ENCODE peak calls at places on chromosomes 16 and 17, in four cellular contexts. C is AG09319, F is GM23338, S is fibroblast of mammary gland. M is an unnamed sample.

GRCh38 chr17:42422958-42423712 is at the start of gene CAVIN1:
- DNase-seq in C (peak; percentile 99), F (peak; percentile 99), S (peak; percentile 97), M (peak; percentile 81)

GRCh38 chr17:47660064-47660492 is 10.4 kb downstream of the KPNB1 start:
- DNase-seq in C (no peak), F (no peak), S (no peak), M (no peak)

GRCh38 chr16:86762035-86762550 is 183.7 kb downstream of the FOXL1 start:
- DNase-seq in C (no peak), F (no peak), S (no peak), M (no peak)

GRCh38 chr17:60525347-60525623 is 757 bp downstream of the APPBP2 start:
- DNase-seq in C (no peak), F (peak; percentile 16), S (peak; percentile 8), M (no peak)

GRCh38 chr17:30956764-30957374 is 14.0 kb upstream of the RNF135 start:
- DNase-seq in C (no peak), F (peak; percentile 45), S (no peak), M (no peak)

GRCh38 chr17:58344791-58345157 is 7.2 kb downstream of the SUPT4H1 start:
- DNase-seq in C (no peak), F (no peak), S (no peak), M (no peak)

GRCh38 chr17:64614266-64615011 is 47.7 kb downstream of the SMURF2 start:
- DNase-seq in C (no peak), F (no peak), S (no peak), M (no peak)

GRCh38 chr16:21619765-21620462 is 20.5 kb downstream of the METTL9 start:
- DNase-seq in C (no peak), F (no peak), S (no peak), M (no peak)

GRCh38 chr17:726331-726919 is 6.0 kb upstream of the TLCD3A start:
- DNase-seq in C (no peak), F (peak; percentile 83), S (no peak), M (no peak)

GRCh38 chr17:21680366-21680765 is 12.0 kb upstream of the KCNJ18 start:
- DNase-seq in C (no peak), F (no peak), S (no peak), M (no peak)

GRCh38 chr16:74309789-74310781 is 13.5 kb downstream of the PSMD7 start:
- DNase-seq in C (no peak), F (peak; percentile 76), S (peak; percentile 69), M (peak; percentile 29)

GRCh38 chr16:53509906-53510703 is 7.1 kb upstream of the AKTIP start:
- DNase-seq in C (no peak), F (peak; percentile 84), S (peak; percentile 75), M (peak; percentile 66)

GRCh38 chr16:23013484-23013883 is 135.8 kb downstream of the USP31 start:
- DNase-seq in C (no peak), F (peak; percentile 56), S (peak; percentile 11), M (no peak)

GRCh38 chr17:80951121-80952090 is 40.2 kb upstream of the CHMP6 start:
- DNase-seq in C (no peak), F (no peak), S (no peak), M (no peak)

GRCh38 chr16:873243-873661 is 72.7 kb upstream of the GNG13 start:
- DNase-seq in C (no peak), F (no peak), S (no peak), M (no peak)

GRCh38 chr17:40520991-40521453 is 19.6 kb upstream of the TNS4 start:
- DNase-seq in C (no peak), F (no peak), S (no peak), M (no peak)

GRCh38 chr16:26959416-26960009 is 107.2 kb upstream of the C16orf82 start:
- DNase-seq in C (no peak), F (no peak), S (no peak), M (no peak)

GRCh38 chr16:26957283-26957859 is 109.4 kb upstream of the C16orf82 start:
- DNase-seq in C (no peak), F (no peak), S (no peak), M (no peak)

GRCh38 chr16:26961459-26961858 is 105.3 kb upstream of the C16orf82 start:
- DNase-seq in C (no peak), F (no peak), S (no peak), M (no peak)

DNA sequence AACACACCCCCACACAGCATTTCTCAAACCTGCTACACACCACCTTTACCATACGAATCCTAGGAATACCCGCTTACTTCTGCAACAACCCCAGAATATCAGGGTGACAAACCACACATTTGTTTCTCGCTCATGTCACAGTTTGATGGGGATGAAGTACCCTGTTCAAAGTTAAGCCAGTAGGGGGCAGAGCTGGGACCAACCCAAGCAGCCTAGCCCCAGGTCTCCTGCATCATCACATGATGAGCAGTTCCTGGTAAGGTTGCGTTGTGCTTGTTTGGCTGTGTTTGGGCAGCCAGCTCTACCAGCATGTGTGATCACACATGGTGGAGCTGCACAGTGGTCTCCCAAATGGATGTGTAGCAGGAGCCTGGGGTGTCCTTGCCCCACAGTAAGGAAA is 103.6 kb upstream of the C16orf82 start:
- DNase-seq in C (no peak), F (peak; percentile 81), S (peak; percentile 59), M (peak; percentile 9)
- TF ChIP-seq CTCF in C (peak; percentile 50), F (peak; percentile 79), S (peak; percentile 41), M (peak; percentile 16)

DNA sequence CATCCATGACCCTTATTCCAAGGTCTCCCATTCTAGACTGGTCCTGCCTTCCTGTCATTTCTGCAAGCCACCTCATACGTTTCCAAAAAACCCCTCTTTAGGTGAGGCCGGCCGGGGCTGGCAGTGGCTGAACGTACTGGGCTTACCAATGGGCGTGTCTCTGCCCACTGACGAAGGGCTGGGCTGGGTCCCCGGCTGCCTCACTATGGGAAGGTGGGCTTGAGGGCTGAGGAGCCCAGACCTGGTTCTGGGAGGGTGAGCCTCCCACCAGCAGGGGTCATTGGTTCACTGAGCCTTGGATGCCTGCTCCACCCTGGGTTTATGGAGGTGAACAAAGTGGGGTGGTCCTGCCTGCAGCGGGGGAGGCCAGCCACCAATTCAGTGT is 19.9 kb downstream of the KDM8 start:
- DNase-seq in C (no peak), F (no peak), S (no peak), M (no peak)
- TF ChIP-seq CTCF in C (peak; percentile 11), F (peak; percentile 41), S (no peak), M (no peak)

DNA sequence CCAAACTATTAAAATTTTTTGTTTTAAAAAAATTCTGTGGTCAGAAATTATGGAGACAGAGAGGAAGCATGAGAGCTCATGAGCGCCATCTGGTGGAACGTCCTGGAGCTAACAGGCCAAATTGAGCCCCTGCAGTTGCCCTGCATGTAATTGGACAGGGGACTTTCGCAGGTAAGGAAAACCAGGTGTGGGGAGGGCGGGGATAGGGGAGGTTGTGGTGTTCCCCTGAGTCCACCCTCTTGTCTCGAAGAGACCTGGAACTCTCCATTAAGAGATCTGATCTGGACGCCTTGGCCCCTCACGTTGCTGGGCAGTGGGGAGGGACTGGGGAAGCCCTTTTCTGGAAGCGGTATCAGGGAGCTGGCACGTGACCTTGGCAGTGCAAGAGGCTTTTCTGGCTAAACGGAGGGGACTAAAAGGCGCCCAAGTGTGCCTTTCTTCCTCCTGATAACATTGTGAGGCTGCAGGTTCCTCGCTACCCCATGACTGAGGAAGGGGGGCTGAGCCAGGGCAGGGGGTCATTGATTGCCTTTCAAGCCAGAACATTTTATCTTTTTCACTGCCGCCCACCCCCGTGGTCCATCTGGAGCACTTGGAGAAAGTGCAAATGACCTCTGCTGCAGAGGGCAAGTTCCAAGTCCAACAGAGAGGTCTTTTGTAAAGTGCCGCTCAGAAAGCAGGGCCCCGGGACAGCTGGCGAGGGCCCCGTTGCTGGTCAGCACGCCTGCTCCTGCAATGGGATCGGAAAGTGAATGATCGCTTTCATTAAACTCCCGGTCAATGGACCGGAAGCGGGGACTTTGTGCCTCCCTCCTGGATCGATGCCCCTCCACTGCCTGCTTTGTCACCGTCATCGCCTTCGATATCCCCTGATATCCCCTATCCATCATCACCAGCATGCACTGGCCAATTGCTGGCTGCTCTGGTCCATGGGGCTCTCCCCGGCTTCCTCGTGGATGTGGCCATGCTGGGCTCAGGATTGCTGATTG is 18.4 kb downstream of the PDILT start:
- DNase-seq in C (peak; percentile 3), F (peak; percentile 81), S (peak; percentile 41), M (peak; percentile 81)
- TF ChIP-seq CTCF in C (peak; percentile 81), F (peak; percentile 80), S (peak; percentile 82), M (peak; percentile 80)

GRCh38 chr16:49505556-49505955 is 132.0 kb downstream of the C16orf78 start:
- DNase-seq in C (no peak), F (no peak), S (no peak), M (no peak)

GRCh38 chr16:49504023-49504364 is 130.4 kb downstream of the C16orf78 start:
- DNase-seq in C (no peak), F (no peak), S (no peak), M (no peak)

GRCh38 chr16:49502136-49502881 is 128.7 kb downstream of the C16orf78 start:
- DNase-seq in C (no peak), F (no peak), S (no peak), M (no peak)

GRCh38 chr16:49504626-49505025 is 131.0 kb downstream of the C16orf78 start:
- DNase-seq in C (no peak), F (no peak), S (no peak), M (no peak)

GRCh38 chr16:49503242-49504022 is 129.8 kb downstream of the C16orf78 start:
- DNase-seq in C (no peak), F (no peak), S (no peak), M (no peak)
- TF ChIP-seq CTCF in C (no peak), F (no peak), S (no peak), M (no peak)

GRCh38 chr16:11386054-11386680 is 40.9 kb downstream of the RMI2 start:
- DNase-seq in C (no peak), F (no peak), S (no peak), M (no peak)

GRCh38 chr16:11384956-11385586 is 39.8 kb downstream of the RMI2 start:
- DNase-seq in C (no peak), F (no peak), S (no peak), M (no peak)

GRCh38 chr16:11384184-11384955 is 39.1 kb downstream of the RMI2 start:
- DNase-seq in C (no peak), F (no peak), S (no peak), M (no peak)

GRCh38 chr16:11389083-11389482 is 43.8 kb downstream of the RMI2 start:
- DNase-seq in C (no peak), F (no peak), S (no peak), M (no peak)

DNA sequence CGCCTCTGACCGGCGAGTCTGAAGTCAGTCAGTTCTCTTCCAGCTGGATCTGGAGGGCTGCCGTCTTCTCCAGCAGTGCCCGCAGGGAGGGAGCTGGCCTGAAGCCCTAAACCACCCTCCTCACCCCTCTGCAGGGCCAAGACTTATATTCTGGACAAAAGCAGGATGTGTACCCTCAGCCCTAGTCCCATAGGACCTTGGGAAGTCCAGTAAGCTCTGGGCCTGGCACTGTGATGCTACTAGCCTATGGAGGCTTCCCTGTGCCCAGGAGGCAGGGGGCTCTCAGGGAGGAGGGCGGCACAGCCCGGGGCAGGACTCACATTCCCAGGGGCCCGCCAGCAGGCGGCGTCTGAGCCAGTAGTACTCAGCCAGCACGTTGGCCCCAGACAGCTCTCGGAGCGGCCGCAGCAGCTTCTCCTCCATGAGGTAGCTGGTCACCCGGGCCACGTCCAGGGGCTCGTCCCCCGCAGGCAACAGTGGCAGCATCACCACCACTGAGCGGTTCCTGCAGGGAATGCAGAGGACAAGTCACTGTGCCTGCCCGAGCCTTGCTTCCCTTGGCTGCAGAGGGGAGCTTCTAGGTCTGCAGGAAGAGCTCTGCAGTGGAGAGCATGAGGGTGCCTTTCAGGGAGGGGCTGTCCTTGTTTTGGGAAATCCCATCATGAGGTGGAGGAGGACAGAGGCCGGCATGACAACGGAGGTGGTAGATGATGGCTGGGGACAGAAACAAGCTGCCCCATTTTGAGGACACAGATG is 41.7 kb downstream of the RMI2 start:
- DNase-seq in C (no peak), F (peak; percentile 93), S (no peak), M (peak; percentile 77)
- TF ChIP-seq CTCF in C (peak; percentile 71), F (peak; percentile 75), S (peak; percentile 36), M (peak; percentile 60)